ENCODE peak calls at places on chromosomes 4 and X, in seven cellular contexts. Q, I, K, R, Z, X and V are unnamed samples.
A peak's percentile ranks its signal among the peaks of the same experiment; 100 is the strongest.

GRCh38 chr4:101355767-101356702 is 8.7 kb upstream of the PPP3CA start:
- DNase-seq in X (no peak), K (no peak), R (no peak), I (no peak), Z (no peak), Q (no peak), V (no peak)

GRCh38 chr4:123699823-123700822 is 303.5 kb downstream of the SPRY1 start:
- DNase-seq in I (no peak), K (no peak), Q (no peak), Z (no peak), R (no peak), X (no peak), V (no peak)

GRCh38 chr4:61041527-61041926 is 158.6 kb upstream of the ADGRL3 start:
- DNase-seq in Q (no peak), Z (no peak), X (no peak), K (no peak), R (no peak), I (no peak), V (no peak)

GRCh38 chr4:102638621-102639020 is 122.1 kb downstream of the MANBA start:
- DNase-seq in X (no peak), Z (no peak), Q (no peak), I (no peak), K (no peak), R (no peak), V (no peak)

GRCh38 chrX:72258174-72258573 is 18.9 kb downstream of the RPS4X start:
- DNase-seq in R (no peak), K (no peak), Q (no peak), Z (no peak), X (no peak), I (no peak), V (no peak)

GRCh38 chrX:39859991-39860861 is 237.5 kb downstream of the BCOR start:
- DNase-seq in Q (peak; percentile 25), K (no peak), Z (peak; percentile 84), I (no peak), X (no peak), R (no peak), V (no peak)

GRCh38 chr4:11182586-11183357 is 245.9 kb downstream of the HS3ST1 start:
- DNase-seq in Z (no peak), Q (no peak), X (no peak), K (no peak), I (no peak), R (no peak), V (no peak)

GRCh38 chr4:38674206-38675144 is 10.5 kb downstream of the KLF3 start:
- DNase-seq in K (no peak), Z (no peak), X (no peak), R (peak; percentile 49), Q (no peak), I (no peak), V (no peak)

GRCh38 chrX:150362599-150363481 is at the start of gene MAMLD1:
- DNase-seq in Z (no peak), I (peak; percentile 75), Q (peak; percentile 64), K (peak; percentile 84), X (peak; percentile 68), R (peak; percentile 46), V (no peak)

GRCh38 chrX:145923376-145923775 is 105.7 kb downstream of the SLITRK2 start:
- DNase-seq in I (no peak), K (no peak), R (no peak), Q (no peak), X (no peak), Z (no peak), V (no peak)

GRCh38 chr4:6278801-6279197 is 9.1 kb downstream of the WFS1 start:
- DNase-seq in R (peak; percentile 49), Z (peak; percentile 63), Q (no peak), K (peak; percentile 66), X (peak; percentile 66), I (peak; percentile 58), V (no peak)

GRCh38 chr4:164177753-164178152 is 576.2 kb upstream of the SMIM31 start:
- DNase-seq in R (no peak), Q (no peak), X (no peak), K (no peak), Z (no peak), I (no peak), V (no peak)

GRCh38 chr4:94412019-94413017 is 39.4 kb upstream of the PDLIM5 start:
- DNase-seq in Q (no peak), K (no peak), R (peak; percentile 21), I (no peak), Z (no peak), X (no peak), V (no peak)

GRCh38 chrX:153933751-153934472 is 925 bp downstream of the NAA10 start:
- DNase-seq in Z (no peak), Q (no peak), R (no peak), K (no peak), X (no peak), I (no peak), V (no peak)

GRCh38 chr4:149113804-149114430 is 671.7 kb upstream of the NR3C2 start:
- DNase-seq in X (no peak), R (no peak), I (no peak), Q (no peak), Z (no peak), K (no peak), V (no peak)
- TF ChIP-seq CTCF in X (no peak), R (no peak), I (no peak), Q (no peak), Z (no peak), K (no peak), V (no peak)

GRCh38 chrX:130700629-130701028 is 202.4 kb downstream of the ENOX2 start:
- DNase-seq in R (no peak), X (no peak), I (no peak), K (no peak), Q (no peak), Z (no peak), V (no peak)

GRCh38 chrX:130699618-130700017 is 203.4 kb downstream of the ENOX2 start:
- DNase-seq in Q (no peak), I (no peak), K (no peak), Z (no peak), R (no peak), X (no peak), V (no peak)

GRCh38 chrX:130695931-130696330 is 207.1 kb downstream of the ENOX2 start:
- DNase-seq in I (no peak), R (no peak), K (no peak), Q (no peak), Z (no peak), X (no peak), V (no peak)

GRCh38 chrX:130694983-130695382 is 208.0 kb downstream of the ENOX2 start:
- DNase-seq in I (no peak), X (no peak), R (no peak), K (no peak), Q (no peak), Z (no peak), V (no peak)

DNA sequence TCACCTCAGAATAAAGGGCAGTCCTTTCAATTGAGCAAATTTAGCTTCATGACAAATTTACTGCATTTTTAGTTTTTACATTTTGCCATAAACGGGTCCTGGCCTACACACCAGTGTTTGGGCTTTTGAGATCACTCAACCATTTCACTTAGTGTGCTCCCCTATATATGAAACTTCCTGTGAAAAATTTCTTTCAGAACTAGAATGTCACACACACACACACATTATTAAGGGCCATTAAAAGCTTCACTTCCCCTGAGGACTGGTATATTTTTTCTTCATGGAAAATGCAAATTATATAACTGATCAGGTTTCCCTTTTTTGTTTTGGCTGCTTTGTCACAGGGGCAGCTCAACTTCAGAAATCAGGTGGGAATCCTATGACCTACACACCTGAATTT is 206.5 kb downstream of the ENOX2 start:
- DNase-seq in K (no peak), I (no peak), Q (no peak), X (no peak), Z (no peak), R (no peak), V (no peak)
- H3K4me3 ChIP-seq in K (no peak overlapping the region), I (no peak overlapping the region), Q (no peak overlapping the region), X (no peak overlapping the region), Z (no peak overlapping the region), R (no peak overlapping the region), V (no peak overlapping the region)

DNA sequence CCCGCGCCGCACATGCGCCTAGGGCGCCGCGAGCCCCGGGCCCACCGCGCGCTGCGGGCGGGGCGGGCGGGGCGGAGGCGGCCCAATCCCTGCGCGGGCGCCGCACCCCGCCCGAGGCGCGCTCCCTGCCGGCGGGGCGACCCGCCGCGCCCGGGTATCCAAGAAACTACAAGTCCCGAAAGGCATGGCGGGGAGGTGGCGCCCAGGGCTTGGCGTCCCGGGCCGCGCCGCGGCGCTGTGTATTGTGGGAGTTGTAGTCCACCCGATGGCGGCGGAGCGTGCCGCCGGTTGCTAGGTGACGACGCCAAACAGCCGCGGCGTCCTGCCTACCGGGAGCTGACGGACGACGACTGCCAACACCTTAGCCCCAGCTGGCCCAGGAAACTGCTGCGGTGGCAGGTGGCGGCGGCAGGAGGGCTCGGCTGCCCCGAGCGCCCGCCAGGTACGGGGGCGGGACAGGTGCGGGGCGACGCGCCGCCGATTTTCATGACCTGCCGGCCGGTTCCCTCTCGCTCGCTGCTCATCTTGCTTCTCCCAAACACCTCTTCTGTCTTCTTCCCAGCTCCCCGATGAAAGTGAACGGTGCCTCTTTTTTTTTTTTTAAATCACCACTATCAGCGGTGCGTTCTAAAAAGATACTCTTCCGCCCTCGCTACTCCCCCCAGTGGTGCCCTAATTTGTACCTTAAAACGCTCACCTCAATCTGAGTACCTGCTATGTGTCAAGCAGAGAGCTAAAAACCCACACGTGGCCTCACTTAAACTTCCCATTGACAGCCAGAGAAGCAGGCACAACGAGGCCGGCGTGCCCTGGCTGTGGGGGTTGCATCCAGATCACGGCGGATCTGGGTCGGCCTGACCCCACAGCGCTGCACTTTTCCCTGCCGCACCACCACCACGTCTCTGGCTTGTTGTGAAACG is at the start of gene CFAP99:
- DNase-seq in Z (peak; percentile 96), I (peak; percentile 98), X (peak; percentile 93), R (peak; percentile 99), Q (peak; percentile 98), K (peak; percentile 99), V (peak; percentile 88)
- TF ChIP-seq CTCF in Z (peak; percentile 17), I (peak; percentile 33), X (no peak), R (no peak), Q (no peak), K (peak; percentile 8), V (peak; percentile 31)

GRCh38 chrX:147914609-147915008 is 2.9 kb downstream of the FMR1 start:
- DNase-seq in K (no peak), X (no peak), I (no peak), Z (no peak), Q (no peak), R (no peak), V (peak; percentile 2)
- H3K4me3 ChIP-seq in K (no peak overlapping the region), X (no peak overlapping the region), I (no peak overlapping the region), Z (no peak overlapping the region), Q (no peak overlapping the region), R (no peak overlapping the region), V (no peak overlapping the region)

DNA sequence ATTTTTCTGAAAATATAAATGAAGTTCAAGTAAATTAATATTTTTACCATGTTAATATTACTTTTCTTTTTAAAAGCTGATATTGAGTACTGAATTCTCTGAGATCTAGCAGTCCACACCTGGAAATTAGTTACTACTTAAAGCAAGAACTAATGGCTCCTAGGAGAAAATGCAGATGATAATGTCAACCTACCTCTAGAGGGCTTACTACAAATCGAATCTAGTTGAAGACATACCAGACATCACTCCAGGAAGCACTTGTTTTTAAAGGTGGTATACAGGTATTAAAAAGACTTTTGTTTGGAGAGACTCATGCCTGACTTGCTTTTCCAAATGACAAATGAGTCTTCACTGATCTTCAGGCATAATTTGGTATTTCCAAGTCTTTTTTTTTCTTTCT is 516.4 kb upstream of the BOD1L1 start:
- DNase-seq in I (no peak), K (no peak), R (no peak), Z (no peak), X (no peak), Q (no peak), V (no peak)
- TF ChIP-seq CTCF in I (no peak), K (no peak), R (no peak), Z (peak; percentile 31), X (no peak), Q (no peak), V (no peak)